ENCODE peak calls at places on chromosomes 7 and 10, in eight cellular contexts. One of them, this sample, is unnamed. For H3K27me3 and H3K9me3, the result is how much of the 10 kb centered on the place peaks cover.

GRCh38 chr7:2954433-2954853 is 89.2 kb downstream of the CARD11 start:
- DNase-seq in adrenal gland: no peak
- DNase-seq in heart left ventricle: no peak
- DNase-seq in tibial nerve: no peak
- DNase-seq in GM12878: no peak
- DNase-seq in breast epithelium: peak
- DNase-seq in endothelial cell of umbilical vein: no peak
- DNase-seq in body of pancreas: no peak
- DNase-seq in this sample: no peak

GRCh38 chr10:47325303-47326291 is 3.3 kb downstream of the GDF2 start:
- DNase-seq in adrenal gland: no peak
- DNase-seq in heart left ventricle: no peak
- DNase-seq in tibial nerve: no peak
- DNase-seq in GM12878: no peak
- DNase-seq in breast epithelium: no peak
- DNase-seq in endothelial cell of umbilical vein: no peak
- DNase-seq in body of pancreas: no peak
- DNase-seq in this sample: no peak

GRCh38 chr7:831596-832291 is 532 bp upstream of the SUN1 start:
- DNase-seq in adrenal gland: peak
- DNase-seq in heart left ventricle: no peak
- DNase-seq in tibial nerve: no peak
- DNase-seq in GM12878: peak
- DNase-seq in breast epithelium: no peak
- DNase-seq in endothelial cell of umbilical vein: peak
- DNase-seq in body of pancreas: no peak
- DNase-seq in this sample: no peak

GRCh38 chr7:12709731-12710502 is 22.5 kb downstream of the ARL4A start:
- DNase-seq in adrenal gland: no peak
- DNase-seq in heart left ventricle: no peak
- DNase-seq in tibial nerve: no peak
- DNase-seq in GM12878: no peak
- DNase-seq in breast epithelium: no peak
- DNase-seq in endothelial cell of umbilical vein: no peak
- DNase-seq in body of pancreas: no peak
- DNase-seq in this sample: no peak

GRCh38 chr7:14321947-14322346 is 332.5 kb upstream of the ETV1 start:
- DNase-seq in adrenal gland: no peak
- DNase-seq in heart left ventricle: no peak
- DNase-seq in tibial nerve: no peak
- DNase-seq in GM12878: no peak
- DNase-seq in breast epithelium: no peak
- DNase-seq in endothelial cell of umbilical vein: no peak
- DNase-seq in body of pancreas: peak
- DNase-seq in this sample: no peak

GRCh38 chr10:129031233-129032150 is 435.5 kb upstream of the MGMT start:
- DNase-seq in adrenal gland: peak
- DNase-seq in heart left ventricle: peak
- DNase-seq in tibial nerve: peak
- DNase-seq in GM12878: no peak
- DNase-seq in breast epithelium: no peak
- DNase-seq in endothelial cell of umbilical vein: peak
- DNase-seq in body of pancreas: peak
- DNase-seq in this sample: no peak

GRCh38 chr7:2717293-2717904 is 29.4 kb downstream of the AMZ1 start:
- DNase-seq in adrenal gland: no peak
- DNase-seq in heart left ventricle: peak
- DNase-seq in tibial nerve: no peak
- DNase-seq in GM12878: no peak
- DNase-seq in breast epithelium: no peak
- DNase-seq in endothelial cell of umbilical vein: peak
- DNase-seq in body of pancreas: no peak
- DNase-seq in this sample: peak

GRCh38 chr7:44974549-44974948 is 4.3 kb downstream of the MYO1G start:
- DNase-seq in adrenal gland: no peak
- DNase-seq in heart left ventricle: no peak
- DNase-seq in tibial nerve: no peak
- DNase-seq in GM12878: no peak
- DNase-seq in breast epithelium: no peak
- DNase-seq in endothelial cell of umbilical vein: no peak
- DNase-seq in body of pancreas: no peak
- DNase-seq in this sample: no peak

GRCh38 chr10:28470873-28471704 is 61.8 kb upstream of the WAC start:
- DNase-seq in adrenal gland: no peak
- DNase-seq in heart left ventricle: no peak
- DNase-seq in tibial nerve: no peak
- DNase-seq in GM12878: no peak
- DNase-seq in breast epithelium: no peak
- DNase-seq in endothelial cell of umbilical vein: no peak
- DNase-seq in body of pancreas: no peak
- DNase-seq in this sample: no peak

GRCh38 chr10:52801951-52802350 is 29.4 kb upstream of the MBL2 start:
- DNase-seq in adrenal gland: no peak
- DNase-seq in heart left ventricle: no peak
- DNase-seq in tibial nerve: no peak
- DNase-seq in GM12878: no peak
- DNase-seq in breast epithelium: no peak
- DNase-seq in endothelial cell of umbilical vein: no peak
- DNase-seq in body of pancreas: no peak
- DNase-seq in this sample: no peak

GRCh38 chr7:16743207-16743606 is 10.3 kb upstream of the TSPAN13 start:
- DNase-seq in adrenal gland: no peak
- DNase-seq in heart left ventricle: no peak
- DNase-seq in tibial nerve: no peak
- DNase-seq in GM12878: no peak
- DNase-seq in breast epithelium: no peak
- DNase-seq in endothelial cell of umbilical vein: peak
- DNase-seq in body of pancreas: no peak
- DNase-seq in this sample: no peak

GRCh38 chr10:116802474-116802873 is 46.8 kb upstream of the ENO4 start:
- DNase-seq in adrenal gland: no peak
- DNase-seq in heart left ventricle: no peak
- DNase-seq in tibial nerve: no peak
- DNase-seq in GM12878: no peak
- DNase-seq in breast epithelium: no peak
- DNase-seq in endothelial cell of umbilical vein: no peak
- DNase-seq in body of pancreas: no peak
- DNase-seq in this sample: no peak

GRCh38 chr10:102880256-102880655 is 11.0 kb downstream of the AS3MT start:
- DNase-seq in adrenal gland: no peak
- DNase-seq in heart left ventricle: no peak
- DNase-seq in tibial nerve: no peak
- DNase-seq in GM12878: no peak
- DNase-seq in breast epithelium: no peak
- DNase-seq in endothelial cell of umbilical vein: no peak
- DNase-seq in body of pancreas: no peak
- DNase-seq in this sample: no peak

GRCh38 chr10:128062837-128063563 is 63.2 kb downstream of the MKI67 start:
- DNase-seq in adrenal gland: peak
- DNase-seq in heart left ventricle: peak
- DNase-seq in tibial nerve: peak
- DNase-seq in GM12878: peak
- DNase-seq in breast epithelium: no peak
- DNase-seq in endothelial cell of umbilical vein: peak
- DNase-seq in body of pancreas: no peak
- DNase-seq in this sample: peak

GRCh38 chr7:5413449-5413786 is 10.2 kb downstream of the TNRC18 start:
- DNase-seq in adrenal gland: no peak
- DNase-seq in heart left ventricle: no peak
- DNase-seq in tibial nerve: no peak
- DNase-seq in GM12878: no peak
- DNase-seq in breast epithelium: no peak
- DNase-seq in endothelial cell of umbilical vein: no peak
- DNase-seq in body of pancreas: no peak
- DNase-seq in this sample: no peak
- H3K27me3 ChIP-seq in adrenal gland: under half
- H3K27me3 ChIP-seq in heart left ventricle: under half
- H3K27me3 ChIP-seq in tibial nerve: under half
- H3K27me3 ChIP-seq in GM12878: under half
- H3K27me3 ChIP-seq in breast epithelium: under half
- H3K27me3 ChIP-seq in endothelial cell of umbilical vein: under half
- H3K27me3 ChIP-seq in body of pancreas: under half
- H3K27me3 ChIP-seq in this sample: under half

GRCh38 chr10:131726967-131727366 is 173.8 kb upstream of the PPP2R2D start:
- DNase-seq in adrenal gland: no peak
- DNase-seq in heart left ventricle: no peak
- DNase-seq in tibial nerve: no peak
- DNase-seq in GM12878: no peak
- DNase-seq in breast epithelium: peak
- DNase-seq in endothelial cell of umbilical vein: no peak
- DNase-seq in body of pancreas: no peak
- DNase-seq in this sample: peak

GRCh38 chr10:131729361-131729760 is 171.4 kb upstream of the PPP2R2D start:
- DNase-seq in adrenal gland: no peak
- DNase-seq in heart left ventricle: no peak
- DNase-seq in tibial nerve: no peak
- DNase-seq in GM12878: no peak
- DNase-seq in breast epithelium: peak
- DNase-seq in endothelial cell of umbilical vein: no peak
- DNase-seq in body of pancreas: no peak
- DNase-seq in this sample: no peak

GRCh38 chr10:131727612-131728011 is 173.2 kb upstream of the PPP2R2D start:
- DNase-seq in adrenal gland: no peak
- DNase-seq in heart left ventricle: no peak
- DNase-seq in tibial nerve: no peak
- DNase-seq in GM12878: no peak
- DNase-seq in breast epithelium: peak
- DNase-seq in endothelial cell of umbilical vein: no peak
- DNase-seq in body of pancreas: peak
- DNase-seq in this sample: peak

GRCh38 chr10:131729938-131730660 is 170.7 kb upstream of the PPP2R2D start:
- DNase-seq in adrenal gland: no peak
- DNase-seq in heart left ventricle: no peak
- DNase-seq in tibial nerve: no peak
- DNase-seq in GM12878: no peak
- DNase-seq in breast epithelium: no peak
- DNase-seq in endothelial cell of umbilical vein: no peak
- DNase-seq in body of pancreas: peak
- DNase-seq in this sample: peak

GRCh38 chr10:131728829-131729228 is 172.0 kb upstream of the PPP2R2D start:
- DNase-seq in adrenal gland: no peak
- DNase-seq in heart left ventricle: no peak
- DNase-seq in tibial nerve: no peak
- DNase-seq in GM12878: no peak
- DNase-seq in breast epithelium: peak
- DNase-seq in endothelial cell of umbilical vein: no peak
- DNase-seq in body of pancreas: no peak
- DNase-seq in this sample: no peak
- H3K9me3 ChIP-seq in adrenal gland: under half
- H3K9me3 ChIP-seq in heart left ventricle: under half
- H3K9me3 ChIP-seq in tibial nerve: under half
- H3K9me3 ChIP-seq in GM12878: under half
- H3K9me3 ChIP-seq in breast epithelium: under half
- H3K9me3 ChIP-seq in endothelial cell of umbilical vein: under half
- H3K9me3 ChIP-seq in body of pancreas: under half
- H3K9me3 ChIP-seq in this sample: under half

GRCh38 chr10:30192846-30193608 is 133.6 kb upstream of the JCAD start:
- DNase-seq in adrenal gland: no peak
- DNase-seq in heart left ventricle: no peak
- DNase-seq in tibial nerve: no peak
- DNase-seq in GM12878: peak
- DNase-seq in breast epithelium: no peak
- DNase-seq in endothelial cell of umbilical vein: no peak
- DNase-seq in body of pancreas: no peak
- DNase-seq in this sample: no peak

GRCh38 chr10:30189254-30189583 is 129.8 kb upstream of the JCAD start:
- DNase-seq in adrenal gland: no peak
- DNase-seq in heart left ventricle: no peak
- DNase-seq in tibial nerve: no peak
- DNase-seq in GM12878: no peak
- DNase-seq in breast epithelium: no peak
- DNase-seq in endothelial cell of umbilical vein: no peak
- DNase-seq in body of pancreas: no peak
- DNase-seq in this sample: no peak

GRCh38 chr10:30188567-30189253 is 129.3 kb upstream of the JCAD start:
- DNase-seq in adrenal gland: peak
- DNase-seq in heart left ventricle: no peak
- DNase-seq in tibial nerve: no peak
- DNase-seq in GM12878: no peak
- DNase-seq in breast epithelium: no peak
- DNase-seq in endothelial cell of umbilical vein: no peak
- DNase-seq in body of pancreas: no peak
- DNase-seq in this sample: no peak

GRCh38 chr10:30188101-30188500 is 128.7 kb upstream of the JCAD start:
- DNase-seq in adrenal gland: no peak
- DNase-seq in heart left ventricle: no peak
- DNase-seq in tibial nerve: no peak
- DNase-seq in GM12878: no peak
- DNase-seq in breast epithelium: no peak
- DNase-seq in endothelial cell of umbilical vein: peak
- DNase-seq in body of pancreas: no peak
- DNase-seq in this sample: no peak

DNA sequence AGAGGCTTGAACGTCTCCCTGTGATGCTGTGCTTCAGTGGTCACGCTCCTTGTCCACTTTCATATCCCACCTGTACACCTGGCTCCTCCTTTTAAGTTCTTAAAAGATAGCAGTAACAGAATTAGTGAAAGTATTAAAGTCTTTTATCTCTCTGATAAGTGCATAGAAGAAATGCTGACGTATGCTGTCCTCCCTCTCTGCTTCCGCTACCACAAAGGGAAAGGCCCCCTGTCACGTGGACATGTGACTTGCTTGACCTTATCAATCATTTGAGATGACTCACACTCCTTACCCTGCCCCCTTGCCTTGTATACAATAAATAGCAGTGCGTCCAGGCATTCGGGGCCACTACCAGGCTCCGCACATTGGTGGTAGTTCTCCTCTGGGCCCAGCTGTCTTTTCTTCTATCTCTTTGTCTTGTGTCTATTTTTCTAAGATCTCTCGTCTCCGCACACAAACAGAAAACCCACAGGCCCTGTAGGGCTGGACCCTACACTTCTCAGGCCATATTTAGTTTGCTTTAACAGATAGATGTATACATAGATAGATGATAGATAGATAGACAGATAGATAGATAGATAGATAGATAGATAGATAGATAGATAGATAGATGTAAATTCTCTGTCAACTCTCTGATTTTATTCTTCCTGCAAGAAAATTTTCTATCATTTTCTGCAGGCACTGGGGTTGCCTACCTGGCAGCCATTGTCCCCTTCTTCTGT is 131.6 kb upstream of the JCAD start:
- DNase-seq in adrenal gland: no peak
- DNase-seq in heart left ventricle: no peak
- DNase-seq in tibial nerve: no peak
- DNase-seq in GM12878: no peak
- DNase-seq in breast epithelium: no peak
- DNase-seq in endothelial cell of umbilical vein: no peak
- DNase-seq in body of pancreas: no peak
- DNase-seq in this sample: no peak
- TF ChIP-seq POLR2A in adrenal gland: no peak
- TF ChIP-seq POLR2A in heart left ventricle: no peak
- TF ChIP-seq POLR2A in tibial nerve: no peak
- TF ChIP-seq POLR2A in GM12878: no peak
- TF ChIP-seq POLR2A in breast epithelium: no peak
- TF ChIP-seq POLR2A in endothelial cell of umbilical vein: no peak
- TF ChIP-seq POLR2A in body of pancreas: no peak
- TF ChIP-seq POLR2A in this sample: no peak

DNA sequence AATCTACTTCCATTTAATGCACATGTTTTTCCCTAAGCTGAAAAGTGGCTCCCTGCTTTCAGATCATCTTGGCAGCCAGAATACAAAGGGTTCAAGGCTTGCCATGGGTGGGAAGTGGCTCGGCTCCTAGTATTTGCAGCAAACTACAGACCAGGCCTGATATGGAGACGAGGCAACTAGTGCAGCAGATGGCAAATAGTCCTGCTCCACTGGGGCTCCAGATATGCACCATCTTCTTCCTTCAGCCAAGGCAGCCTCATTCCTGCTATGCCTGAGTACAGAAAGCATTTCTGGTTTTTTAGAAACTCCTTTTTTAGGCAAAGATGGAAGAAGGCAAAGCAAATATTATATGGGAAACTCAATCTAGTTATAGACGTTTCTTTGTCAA is 23.9 kb downstream of the LRRC4 start:
- DNase-seq in adrenal gland: no peak
- DNase-seq in heart left ventricle: no peak
- DNase-seq in tibial nerve: no peak
- DNase-seq in GM12878: no peak
- DNase-seq in breast epithelium: no peak
- DNase-seq in endothelial cell of umbilical vein: no peak
- DNase-seq in body of pancreas: no peak
- DNase-seq in this sample: no peak
- H3K27me3 ChIP-seq in adrenal gland: under half
- H3K27me3 ChIP-seq in heart left ventricle: under half
- H3K27me3 ChIP-seq in tibial nerve: under half
- H3K27me3 ChIP-seq in GM12878: under half
- H3K27me3 ChIP-seq in breast epithelium: under half
- H3K27me3 ChIP-seq in endothelial cell of umbilical vein: under half
- H3K27me3 ChIP-seq in body of pancreas: under half
- H3K27me3 ChIP-seq in this sample: under half